ENCODE peak calls at places on chromosomes 12 and 14, in six cellular contexts. R is AG09319, T is heart left ventricle, S is PC-9, P is GM13977, I is AG10803. C is an unnamed sample.

GRCh38 chr12:16385779-16386646 is 38.6 kb downstream of the MGST1 start:
- DNase-seq in R (peak), P (peak), T (no peak), I (peak), S (no peak), C (peak)

GRCh38 chr12:28172434-28173030 is 17.7 kb upstream of the CCDC91 start:
- DNase-seq in T (no peak), S (peak), I (peak), R (peak), P (no peak), C (peak)

GRCh38 chr14:59254146-59254910 is 65.9 kb downstream of the DAAM1 start:
- DNase-seq in T (peak), S (peak), P (no peak), R (peak), I (peak), C (no peak)

GRCh38 chr12:118360785-118361404 is 11.8 kb downstream of the TAOK3 start:
- DNase-seq in P (no peak), T (no peak), S (no peak), R (peak), I (peak), C (no peak)

GRCh38 chr14:74977164-74977900 is 21.9 kb upstream of the PGF start:
- DNase-seq in R (no peak), T (no peak), S (no peak), I (no peak), P (no peak), C (no peak)

GRCh38 chr14:20642182-20642581 is 691 bp upstream of the OR6S1 start:
- DNase-seq in T (no peak), I (no peak), S (no peak), P (no peak), R (no peak), C (no peak)

GRCh38 chr14:38065101-38065762 is 142.5 kb upstream of the SSTR1 start:
- DNase-seq in R (no peak), T (no peak), P (no peak), I (no peak), S (no peak), C (no peak)

GRCh38 chr14:53613404-53614253 is 343.0 kb downstream of the BMP4 start:
- DNase-seq in I (no peak), T (no peak), R (no peak), P (peak), S (peak), C (no peak)

GRCh38 chr12:7118914-7119313 is 9.8 kb downstream of the RBP5 start:
- DNase-seq in P (no peak), I (no peak), R (no peak), T (no peak), S (no peak), C (no peak)

GRCh38 chr12:92502417-92503028 is 200.3 kb upstream of the PLEKHG7 start:
- DNase-seq in I (no peak), P (peak), S (no peak), R (no peak), T (no peak), C (no peak)

GRCh38 chr14:23113346-23114119 is 5.5 kb downstream of the CEBPE start:
- DNase-seq in T (no peak), P (no peak), R (no peak), I (no peak), S (no peak), C (peak)

GRCh38 chr12:111437816-111438454 is 32.2 kb downstream of the SH2B3 start:
- DNase-seq in R (no peak), I (peak), P (no peak), S (peak), T (peak), C (no peak)

GRCh38 chr14:78181270-78181669 is 11.1 kb downstream of the NRXN3 start:
- DNase-seq in T (no peak), P (no peak), S (no peak), I (no peak), R (no peak), C (no peak)

GRCh38 chr12:85951823-85952222 is 77.7 kb downstream of the NTS start:
- DNase-seq in S (no peak), P (no peak), I (no peak), R (no peak), T (no peak), C (no peak)

GRCh38 chr12:90173499-90174197 is 465.0 kb upstream of the ATP2B1 start:
- DNase-seq in T (no peak), P (no peak), R (no peak), S (no peak), I (no peak), C (no peak)

GRCh38 chr14:94385553-94386057 is 2.8 kb downstream of the SERPINA1 start:
- DNase-seq in P (no peak), T (no peak), R (no peak), I (no peak), S (no peak), C (peak)

GRCh38 chr12:65232490-65233077 is 45.9 kb upstream of the MSRB3 start:
- DNase-seq in R (no peak), S (no peak), T (no peak), I (peak), P (peak), C (no peak)

GRCh38 chr12:122533841-122534240 is 6.8 kb downstream of the KNTC1 start:
- DNase-seq in R (no peak), P (no peak), I (no peak), T (no peak), S (no peak), C (no peak)

GRCh38 chr12:69052613-69053408 is 119.8 kb upstream of the CPM start:
- DNase-seq in P (no peak), I (peak), R (peak), S (peak), T (no peak), C (no peak)

GRCh38 chr12:23083267-23083666 is 458.3 kb downstream of the ETNK1 start:
- DNase-seq in S (no peak), P (no peak), R (peak), I (peak), T (no peak), C (no peak)

GRCh38 chr12:28909291-28909690 is 239.8 kb upstream of the FAR2 start:
- DNase-seq in S (no peak), T (no peak), I (no peak), R (no peak), P (no peak), C (no peak)

GRCh38 chr12:19885987-19886804 is 446.9 kb downstream of the AEBP2 start:
- DNase-seq in R (no peak), S (no peak), P (no peak), I (no peak), T (no peak), C (no peak)

GRCh38 chr14:104581521-104581920 is 2.0 kb downstream of the C14orf180 start:
- DNase-seq in T (no peak), P (no peak), I (no peak), S (no peak), R (no peak), C (no peak)

GRCh38 chr12:94026566-94026965 is 121.8 kb upstream of the PLXNC1 start:
- DNase-seq in I (peak), P (no peak), T (no peak), R (no peak), S (no peak), C (no peak)

GRCh38 chr12:123732251-123732650 is 20.1 kb downstream of the ATP6V0A2 start:
- DNase-seq in P (no peak), T (no peak), S (no peak), R (no peak), I (no peak), C (no peak)

GRCh38 chr12:98635657-98636323 is 8.8 kb downstream of the IKBIP start:
- DNase-seq in I (peak), T (no peak), S (peak), P (peak), R (no peak), C (no peak)

GRCh38 chr12:93158065-93158843 is 219.5 kb upstream of the NUDT4 start:
- DNase-seq in I (no peak), R (no peak), P (no peak), S (no peak), T (no peak), C (no peak)

GRCh38 chr12:66044731-66045130 is 85.8 kb downstream of the LLPH start:
- DNase-seq in S (no peak), R (no peak), P (no peak), T (no peak), I (peak), C (no peak)

GRCh38 chr14:77140937-77141591 is 527 bp downstream of the ZDHHC22 start:
- DNase-seq in S (peak), I (no peak), R (no peak), P (peak), T (no peak), C (peak)

GRCh38 chr12:93667672-93668071 is 9.5 kb upstream of the CRADD start:
- DNase-seq in T (no peak), S (no peak), I (peak), R (no peak), P (no peak), C (no peak)

GRCh38 chr14:101819251-101819990 is 57.9 kb downstream of the PPP2R5C start:
- DNase-seq in I (no peak), R (no peak), T (no peak), S (no peak), P (no peak), C (no peak)

GRCh38 chr12:30286345-30286926 is 409.2 kb downstream of the IPO8 start:
- DNase-seq in S (no peak), I (peak), T (no peak), R (no peak), P (no peak), C (no peak)
- TF ChIP-seq CTCF in S (peak), I (peak), T (peak), R (peak), P (peak), C (peak)

GRCh38 chr12:48786591-48787544 is 2.0 kb downstream of the ADCY6 start:
- DNase-seq in R (no peak), P (no peak), I (no peak), S (no peak), T (peak), C (no peak)

GRCh38 chr12:48789858-48790326 is 1.0 kb upstream of the ADCY6 start:
- DNase-seq in I (no peak), S (no peak), P (no peak), T (no peak), R (no peak), C (no peak)

GRCh38 chr12:48788522-48788851 is 402 bp downstream of the ADCY6 start:
- DNase-seq in R (no peak), P (no peak), I (no peak), S (no peak), T (no peak), C (no peak)

GRCh38 chr12:48787791-48788521 is 933 bp downstream of the ADCY6 start:
- DNase-seq in I (peak), R (no peak), S (no peak), T (peak), P (no peak), C (no peak)

DNA sequence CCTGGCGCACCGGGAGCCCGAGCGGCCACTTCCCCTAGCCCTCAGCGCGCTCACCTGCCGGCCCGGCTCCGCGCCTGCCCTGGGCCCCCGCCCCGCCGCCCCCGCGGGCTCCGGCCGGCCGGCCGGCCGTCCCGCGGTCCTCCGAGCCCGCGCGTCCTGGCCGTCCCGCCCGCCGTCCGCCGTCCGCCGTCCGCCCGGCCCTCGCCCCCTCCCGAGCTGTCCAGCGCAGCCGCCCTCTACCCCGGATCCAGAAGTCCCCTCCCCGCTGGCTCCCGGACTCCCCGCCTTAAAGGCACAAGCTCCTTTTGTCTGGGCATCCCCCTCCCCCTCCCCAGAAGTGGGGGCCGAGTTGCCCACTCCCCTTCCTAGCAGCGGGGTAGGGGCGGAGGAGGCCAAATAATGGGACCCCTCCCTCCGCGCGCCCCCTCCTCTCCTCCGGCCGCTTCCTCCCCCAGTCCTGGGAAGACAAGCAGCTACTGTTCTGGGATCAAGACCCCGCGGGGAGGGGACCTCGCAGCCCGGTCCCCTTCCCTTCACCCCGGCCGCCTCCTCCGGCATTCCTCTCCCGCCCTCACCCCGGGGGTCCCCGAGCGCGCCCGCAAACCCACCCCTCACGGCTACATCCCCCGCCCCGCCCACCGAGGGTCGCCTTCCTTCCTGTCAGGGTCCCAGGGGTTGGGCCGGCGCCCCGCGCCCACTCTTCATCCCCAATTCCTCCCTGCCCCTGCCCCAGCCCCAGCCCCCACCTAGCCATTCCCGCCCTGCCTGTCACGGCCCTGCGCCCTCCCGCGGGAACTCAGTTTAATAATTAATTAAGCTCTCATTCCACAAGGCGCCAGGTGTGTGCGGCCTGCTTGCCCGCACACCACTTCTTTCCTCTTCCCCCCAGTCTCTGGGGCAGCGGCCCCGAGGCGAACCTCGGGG is at the start of gene ADCY6:
- DNase-seq in P (peak), T (peak), I (peak), R (peak), S (peak), C (peak)
- TF ChIP-seq CTCF in P (no peak), T (no peak), I (no peak), R (no peak), S (no peak), C (no peak)

DNA sequence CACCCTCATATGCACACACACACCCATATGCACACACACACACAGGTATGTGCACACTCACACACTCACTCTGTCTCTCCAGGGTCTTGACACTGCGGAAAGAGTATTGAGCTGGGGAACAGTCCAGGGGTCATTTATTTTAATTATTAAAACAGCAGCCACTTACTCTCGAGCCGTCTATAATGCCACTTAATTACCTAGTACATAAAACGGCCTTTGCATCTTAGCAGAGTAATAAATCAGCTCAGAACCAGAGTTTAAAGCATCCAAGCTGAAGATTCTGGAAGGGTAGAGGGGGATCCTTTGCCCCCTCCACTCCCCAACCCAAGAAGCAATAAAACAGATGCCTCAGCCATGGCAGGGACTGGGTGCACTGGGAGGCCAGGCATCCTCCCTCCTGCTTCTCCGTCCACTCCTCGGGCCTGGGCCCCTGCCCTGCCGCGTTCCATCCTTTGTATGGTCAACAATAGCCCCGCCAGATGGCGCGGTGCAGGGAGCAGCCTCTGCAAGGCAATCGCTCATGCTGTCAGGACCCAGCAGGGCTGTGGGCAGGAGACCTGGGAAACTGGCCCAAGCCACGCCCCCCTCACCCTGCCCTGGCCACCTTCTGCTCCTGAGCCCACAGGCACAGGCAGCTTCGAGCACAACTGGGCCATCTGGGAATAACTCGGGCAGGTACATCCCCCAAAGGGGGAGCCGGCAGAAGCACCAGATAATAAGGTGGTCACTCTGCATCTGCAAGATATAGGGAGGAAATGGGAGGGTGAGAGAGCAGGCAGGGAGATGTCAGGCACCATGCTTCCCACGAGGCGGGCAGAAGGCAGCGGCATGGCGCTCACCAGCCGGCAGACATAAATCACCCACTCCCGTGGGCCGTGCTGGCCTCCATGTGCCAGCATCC is 40.9 kb downstream of the CCDC85C start:
- DNase-seq in P (no peak), S (peak), R (no peak), T (peak), I (peak), C (peak)
- TF ChIP-seq CTCF in P (no peak), S (peak), R (no peak), T (peak), I (peak), C (peak)

DNA sequence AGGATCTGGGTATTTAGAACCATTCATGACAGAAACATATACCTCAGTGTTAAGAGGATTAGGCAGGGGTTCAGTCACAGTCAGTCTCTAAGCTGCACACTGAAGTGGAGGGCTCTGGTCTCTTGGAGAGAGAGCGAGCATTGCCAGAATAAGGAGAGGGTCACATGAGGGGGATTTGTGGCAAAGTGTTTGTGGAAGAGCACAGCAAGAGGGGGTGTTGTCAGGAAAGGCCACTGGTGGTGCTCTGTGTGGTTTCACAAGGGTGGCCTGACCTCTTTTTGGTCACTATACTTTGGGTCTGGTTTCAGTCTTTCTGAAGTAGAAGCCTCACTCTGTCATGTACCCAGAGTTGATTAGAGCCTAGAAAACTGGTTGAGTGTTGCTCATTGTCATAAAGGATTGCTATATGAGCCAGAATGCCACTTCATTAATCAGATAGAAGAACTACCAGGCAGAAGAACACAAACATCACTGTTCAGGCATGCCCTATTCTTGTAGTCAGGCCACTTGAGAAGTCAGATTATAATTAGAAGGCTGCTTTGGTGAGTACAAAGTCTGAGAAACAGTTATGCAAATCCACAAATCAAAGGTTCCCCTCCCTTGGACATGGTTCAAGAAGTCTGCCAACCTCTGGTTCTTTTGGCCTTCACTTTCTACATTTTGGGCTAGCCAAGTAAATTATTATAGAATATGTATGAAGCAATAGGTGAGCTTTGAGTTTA is 8.4 kb downstream of the TMEM19 start:
- DNase-seq in P (peak), T (no peak), I (no peak), R (no peak), S (no peak), C (no peak)
- TF ChIP-seq CTCF in P (no peak), T (no peak), I (no peak), R (no peak), S (no peak), C (no peak)

GRCh38 chr12:48934312-48934706 is 9.0 kb upstream of the FKBP11 start:
- DNase-seq in R (no peak), S (no peak), T (no peak), I (no peak), P (no peak), C (no peak)
- TF ChIP-seq CTCF in R (peak), S (no peak), T (no peak), I (peak), P (peak), C (no peak)

GRCh38 chr12:4307593-4308333 is 13.2 kb upstream of the TIGAR start:
- DNase-seq in P (peak), I (peak), T (peak), R (peak), S (peak), C (peak)
- TF ChIP-seq CTCF in P (peak), I (peak), T (peak), R (peak), S (peak), C (peak)

GRCh38 chr12:47205532-47206449 is 126.0 kb upstream of the AMIGO2 start:
- DNase-seq in I (no peak), S (no peak), R (no peak), P (no peak), T (no peak), C (no peak)
- TF ChIP-seq CTCF in I (no peak), S (no peak), R (no peak), P (no peak), T (no peak), C (no peak)

DNA sequence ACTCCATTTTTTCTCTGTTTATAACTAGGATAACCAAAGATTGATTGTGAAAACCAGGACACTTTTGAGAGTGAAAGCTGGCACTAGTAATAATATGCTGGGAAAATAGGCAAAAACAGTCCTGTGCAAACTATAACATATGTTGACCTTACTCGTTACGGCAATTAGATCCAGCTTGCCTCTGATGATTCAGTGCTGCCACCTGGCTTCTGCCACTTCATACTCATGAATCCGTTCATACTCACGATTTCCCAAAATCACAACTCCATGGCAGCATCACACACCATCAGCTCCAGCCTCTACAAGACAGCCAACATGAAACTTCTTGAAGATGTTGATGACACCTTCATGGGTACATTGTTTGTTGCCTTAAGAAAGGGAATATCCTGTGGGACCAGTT is 49.1 kb upstream of the CAND1 start:
- DNase-seq in R (no peak), I (no peak), S (peak), T (no peak), P (no peak), C (no peak)
- TF ChIP-seq CTCF in R (no peak), I (peak), S (peak), T (peak), P (no peak), C (no peak)

C was measured in nephron progenitor cell.